ENCODE peak calls at places on chromosomes 7 and 10, in five cellular contexts. W is AG04450; S is ovary; I is choroid plexus epithelial cell; D is activated CD8-positive, alpha-beta T cell treated with anti-CD3 and anti-CD28 coated beads for 36 hours. Z is an unnamed sample.
A peak's percentile ranks its signal among the peaks of the same experiment; 100 is the strongest.

GRCh38 chr7:55212838-55213237 is 152.3 kb upstream of the LANCL2 start:
- DNase-seq in W (no peak), I (no peak), S (no peak), D (no peak), Z (no peak)

GRCh38 chr10:971150-971542 is 17.1 kb upstream of the GTPBP4 start:
- DNase-seq in I (peak; percentile 32), D (no peak), W (no peak), S (no peak), Z (no peak)

GRCh38 chr7:134750083-134751062 is 29.1 kb upstream of the CALD1 start:
- DNase-seq in S (no peak), D (peak; percentile 81), W (no peak), I (peak; percentile 62), Z (peak; percentile 64)

GRCh38 chr7:1536768-1537630 is 6.5 kb downstream of the MAFK start:
- DNase-seq in S (peak; percentile 95), I (peak; percentile 99), D (no peak), W (peak; percentile 98), Z (no peak)

GRCh38 chr10:70672165-70672992 is at the start of gene ADAMTS14:
- DNase-seq in W (no peak), I (peak; percentile 36), D (peak; percentile 23), S (peak; percentile 35), Z (peak; percentile 57)

GRCh38 chr7:55309040-55309991 is 55.8 kb upstream of the LANCL2 start:
- DNase-seq in W (no peak), S (no peak), D (peak; percentile 94), I (no peak), Z (peak; percentile 67)

GRCh38 chr10:104032144-104032775 is 53.4 kb downstream of the COL17A1 start:
- DNase-seq in I (no peak), W (no peak), D (no peak), S (no peak), Z (peak; percentile 3)

GRCh38 chr10:89367529-89367928 is 10.3 kb upstream of the IFIT1B start:
- DNase-seq in W (no peak), S (no peak), I (peak; percentile 26), D (no peak), Z (peak; percentile 62)

GRCh38 chr10:11114251-11114650 is 96.6 kb downstream of the CELF2 start:
- DNase-seq in W (no peak), D (no peak), I (no peak), S (no peak), Z (no peak)

GRCh38 chr10:11115337-11115736 is 97.7 kb downstream of the CELF2 start:
- DNase-seq in I (no peak), S (no peak), D (no peak), W (no peak), Z (no peak)

GRCh38 chr10:11110499-11110898 is 92.8 kb downstream of the CELF2 start:
- DNase-seq in S (no peak), I (no peak), D (no peak), W (no peak), Z (no peak)

GRCh38 chr10:11112718-11113117 is 95.0 kb downstream of the CELF2 start:
- DNase-seq in W (no peak), D (no peak), S (no peak), I (no peak), Z (no peak)

GRCh38 chr10:11113156-11113555 is 95.5 kb downstream of the CELF2 start:
- DNase-seq in S (no peak), D (peak; percentile 50), I (no peak), W (no peak), Z (peak; percentile 36)
- TF ChIP-seq CTCF in S (no peak), D (peak; percentile 64), I (no peak), W (peak; percentile 17), Z (peak; percentile 29)

DNA sequence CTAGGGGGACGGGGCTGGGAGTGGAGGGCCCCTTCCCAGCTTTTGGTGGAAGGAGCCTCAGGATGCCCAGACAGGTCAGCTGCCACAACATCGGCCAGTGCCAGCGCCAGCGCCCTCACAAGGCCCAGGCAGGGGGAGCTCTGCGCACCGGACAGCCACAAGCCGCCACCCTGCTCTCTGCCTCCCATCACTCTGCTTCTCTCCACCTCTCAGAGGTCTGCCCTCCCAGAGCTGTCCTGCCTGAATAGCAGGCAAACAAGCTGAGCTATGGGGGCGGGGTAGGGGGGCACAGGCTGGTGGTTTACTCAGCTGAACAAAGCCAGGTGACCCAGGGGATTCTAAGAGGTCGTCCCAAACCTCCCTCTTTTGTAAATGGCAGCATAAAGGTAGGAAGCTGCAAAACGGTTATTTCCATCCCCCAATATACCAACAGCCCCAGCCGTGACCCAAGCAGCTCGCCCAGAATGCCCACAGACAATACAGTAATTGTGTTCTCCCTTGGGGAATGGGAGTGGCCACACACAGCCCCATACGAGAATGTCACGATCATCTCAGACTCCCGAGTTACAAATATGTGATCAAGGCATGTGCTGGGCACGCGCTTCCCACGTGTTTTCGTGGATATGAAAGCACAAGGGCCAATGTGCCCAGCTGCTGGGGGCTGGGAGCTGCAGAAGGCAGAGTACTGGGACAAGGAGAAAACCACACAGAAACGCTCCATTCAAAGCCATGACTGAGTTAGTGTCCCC is 19.7 kb downstream of the FAM53B start:
- DNase-seq in W (no peak), S (peak; percentile 36), D (no peak), I (no peak), Z (no peak)
- TF ChIP-seq CTCF in W (no peak), S (no peak), D (no peak), I (no peak), Z (no peak)

GRCh38 chr7:108569381-108570145 is at the start of the genes DNAJB9 and THAP5:
- DNase-seq in S (peak; percentile 99), D (peak; percentile 99), W (peak; percentile 98), I (peak; percentile 100), Z (peak; percentile 98)
- TF ChIP-seq CTCF in S (no peak), D (no peak), W (peak; percentile 8), I (no peak), Z (no peak)

DNA sequence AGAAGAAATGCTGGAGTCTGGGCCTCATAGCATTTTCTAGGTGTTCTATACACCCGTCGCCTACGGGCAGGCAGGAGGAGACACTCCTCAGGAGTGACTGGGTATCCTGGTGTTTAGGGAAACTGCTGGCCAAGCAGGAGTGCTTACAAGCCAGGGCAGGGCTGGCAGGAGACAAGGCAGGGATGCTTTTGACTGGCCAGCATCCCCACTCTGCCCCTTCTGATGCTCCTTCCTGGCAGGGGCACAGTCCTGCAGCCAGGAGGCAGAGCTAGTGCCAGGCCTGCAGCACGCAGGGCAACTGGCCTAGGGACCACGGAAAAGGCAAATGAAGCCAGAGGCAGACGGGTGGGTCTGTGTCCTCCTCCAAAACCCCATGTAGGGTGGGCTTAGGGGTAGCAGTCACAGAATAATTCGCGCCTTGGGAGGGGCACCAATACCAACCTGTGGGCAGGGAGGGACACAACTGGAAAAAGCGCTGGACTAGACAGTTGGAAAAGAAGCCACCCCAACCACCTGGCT is 4.9 kb downstream of the IMPDH1 start:
- DNase-seq in D (peak; percentile 28), I (no peak), W (no peak), S (peak; percentile 51), Z (peak; percentile 36)
- TF ChIP-seq CTCF in D (no peak), I (peak; percentile 31), W (peak; percentile 31), S (no peak), Z (no peak)

GRCh38 chr7:124009321-124009720 is 23.5 kb downstream of the TMEM229A start:
- DNase-seq in S (no peak), I (no peak), D (no peak), W (no peak), Z (no peak)
- TF ChIP-seq CTCF in S (no peak), I (no peak), D (no peak), W (no peak), Z (no peak)

GRCh38 chr10:115026041-115026779 is 67.0 kb upstream of the ATRNL1 start:
- DNase-seq in W (no peak), S (no peak), D (no peak), I (no peak), Z (no peak)
- TF ChIP-seq CTCF in W (no peak), S (no peak), D (no peak), I (no peak), Z (no peak)

GRCh38 chr7:68729361-68729760 is 868.9 kb upstream of the AUTS2 start:
- DNase-seq in I (no peak), D (no peak), W (no peak), S (no peak), Z (no peak)

GRCh38 chr7:68722044-68722443 is 876.2 kb upstream of the AUTS2 start:
- DNase-seq in W (no peak), I (no peak), S (no peak), D (no peak), Z (no peak)

GRCh38 chr7:68724965-68725364 is 873.3 kb upstream of the AUTS2 start:
- DNase-seq in W (no peak), S (no peak), I (no peak), D (no peak), Z (no peak)

GRCh38 chr7:68726386-68726785 is 871.9 kb upstream of the AUTS2 start:
- DNase-seq in I (no peak), D (no peak), W (no peak), S (no peak), Z (no peak)

DNA sequence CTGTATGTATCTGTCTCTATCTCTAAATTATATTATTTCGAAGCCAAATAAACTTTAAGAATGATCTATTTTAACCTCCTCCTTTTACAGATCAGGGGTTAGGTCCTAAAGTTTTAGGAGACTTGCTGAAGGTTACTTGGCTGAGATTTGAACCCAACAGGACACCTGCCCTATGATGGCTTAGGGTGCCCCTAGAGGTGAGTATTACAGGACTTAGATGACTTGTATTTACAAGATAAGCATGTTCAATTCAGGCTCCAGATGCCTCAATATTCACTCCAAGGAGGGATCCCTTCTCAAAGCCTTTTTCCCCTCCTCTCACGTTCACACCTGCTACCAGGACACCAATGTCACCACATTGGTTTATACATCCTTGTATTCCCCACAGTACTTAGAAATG is 872.4 kb upstream of the AUTS2 start:
- DNase-seq in I (no peak), D (no peak), S (no peak), W (no peak), Z (no peak)
- TF ChIP-seq CTCF in I (no peak), D (no peak), S (no peak), W (peak; percentile 10), Z (no peak)

DNA sequence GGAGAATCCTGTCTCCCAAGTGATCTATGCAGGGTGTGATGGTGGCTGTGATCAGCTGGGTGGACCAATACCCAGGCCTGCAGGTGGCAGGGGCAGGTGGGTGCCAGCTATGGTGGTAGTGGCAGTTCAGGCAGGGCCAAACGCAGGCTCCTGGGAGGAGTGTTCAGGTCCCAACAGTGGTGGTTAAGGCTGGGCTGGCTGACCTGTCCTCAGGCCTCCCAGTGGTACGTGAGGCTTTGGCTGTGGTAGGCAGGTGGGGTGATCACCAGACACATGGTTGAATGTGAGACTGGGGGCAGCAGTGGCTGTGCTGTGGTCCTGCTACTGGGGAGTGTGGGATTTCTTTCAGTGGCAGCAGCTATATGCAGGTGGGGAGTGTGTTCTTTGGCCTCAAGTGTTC is 126.7 kb upstream of the STARD3NL start:
- DNase-seq in S (no peak), D (no peak), I (no peak), W (no peak), Z (no peak)
- TF ChIP-seq CTCF in S (no peak), D (no peak), I (no peak), W (no peak), Z (no peak)

DNA sequence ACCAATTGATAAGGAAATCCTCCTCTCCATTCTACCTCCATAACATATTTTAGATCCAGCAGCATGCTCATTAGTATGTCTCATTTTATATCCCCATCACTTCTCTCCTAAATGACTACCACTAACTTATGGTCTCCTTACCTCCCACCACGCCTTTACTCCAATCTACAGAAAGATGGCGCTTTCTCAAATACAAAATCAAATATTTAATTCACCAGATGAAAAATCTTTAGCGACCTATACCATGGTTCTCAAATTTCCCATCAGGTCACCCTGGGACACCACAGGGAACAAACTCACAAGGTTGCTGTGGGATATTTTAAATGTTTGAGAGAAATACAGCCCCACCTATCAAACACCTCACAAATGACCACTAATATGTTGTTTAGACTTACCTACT is 27.0 kb upstream of the EBLN1 start:
- DNase-seq in W (no peak), S (no peak), I (no peak), D (no peak), Z (no peak)
- TF ChIP-seq CTCF in W (no peak), S (no peak), I (no peak), D (peak; percentile 32), Z (no peak)

Z was measured in GM13976.